ENCODE peak calls at places on chromosome 17, in four cellular contexts. X, I, U and Y are unnamed samples.

GRCh38 chr17:42564815-42565522 is 1.9 kb upstream of the MLX start:
- DNase-seq in X (no peak), I (peak; percentile 85), U (no peak), Y (peak; percentile 69)

GRCh38 chr17:47694818-47695663 is 1.1 kb downstream of the TBKBP1 start:
- DNase-seq in X (peak; percentile 76), I (no peak), U (no peak), Y (peak; percentile 90)

GRCh38 chr17:50201226-50201854 is at the start of gene COL1A1:
- DNase-seq in X (peak; percentile 83), I (no peak), U (no peak), Y (peak; percentile 95)

GRCh38 chr17:59869941-59870218 is 22.9 kb downstream of the TUBD1 start:
- DNase-seq in X (no peak), I (no peak), U (no peak), Y (no peak)

GRCh38 chr17:65985571-65985970 is 206.4 kb downstream of the CEP112 start:
- DNase-seq in X (no peak), I (no peak), U (no peak), Y (no peak)

GRCh38 chr17:70190959-70191805 is 21.9 kb downstream of the KCNJ2 start:
- DNase-seq in X (no peak), I (no peak), U (no peak), Y (no peak)

GRCh38 chr17:68592004-68592403 is 9.2 kb downstream of the FAM20A start:
- DNase-seq in X (no peak), I (no peak), U (no peak), Y (no peak)

GRCh38 chr17:17971431-17972125 is 622 bp downstream of the TOM1L2 start:
- DNase-seq in X (peak; percentile 63), I (no peak), U (no peak), Y (peak; percentile 91)

GRCh38 chr17:36117505-36118382 is 14.1 kb downstream of the CCL4 start:
- DNase-seq in X (no peak), I (no peak), U (no peak), Y (no peak)

GRCh38 chr17:57002904-57003303 is 25.0 kb downstream of the SCPEP1 start:
- DNase-seq in X (no peak), I (no peak), U (no peak), Y (no peak)

GRCh38 chr17:57853695-57854094 is 3.9 kb upstream of the MRPS23 start:
- DNase-seq in X (no peak), I (no peak), U (no peak), Y (peak; percentile 82)

GRCh38 chr17:40819528-40820125 is 2.8 kb downstream of the KRT10 start:
- DNase-seq in X (no peak), I (peak; percentile 28), U (no peak), Y (no peak)

GRCh38 chr17:4167786-4168185 is 24.8 kb downstream of the CYB5D2 start:
- DNase-seq in X (no peak), I (no peak), U (no peak), Y (no peak)

GRCh38 chr17:49694847-49695697 is 12.7 kb downstream of the SLC35B1 start:
- DNase-seq in X (no peak), I (peak; percentile 30), U (no peak), Y (no peak)

GRCh38 chr17:19238167-19238505 is 970 bp downstream of the EPN2 start:
- DNase-seq in X (no peak), I (no peak), U (no peak), Y (peak; percentile 82)

GRCh38 chr17:19897108-19897854 is 29.5 kb upstream of the ULK2 start:
- DNase-seq in X (no peak), I (no peak), U (no peak), Y (no peak)

GRCh38 chr17:48624544-48625501 is 1.3 kb downstream of the HOXB9 start:
- DNase-seq in X (no peak), I (no peak), U (no peak), Y (peak; percentile 81)

GRCh38 chr17:82889496-82890338 is 49.9 kb upstream of the ZNF750 start:
- DNase-seq in X (no peak), I (peak; percentile 92), U (no peak), Y (peak; percentile 67)

GRCh38 chr17:77726549-77726957 is 231.9 kb upstream of the TNRC6C start:
- DNase-seq in X (peak; percentile 56), I (no peak), U (no peak), Y (no peak)

GRCh38 chr17:41196068-41196467 is 6.4 kb downstream of the KRTAP9-1 start:
- DNase-seq in X (no peak), I (no peak), U (no peak), Y (no peak)

GRCh38 chr17:64500923-64501765 is 4.3 kb upstream of the POLG2 start:
- DNase-seq in X (no peak), I (no peak), U (no peak), Y (no peak)

GRCh38 chr17:81701288-81702071 is 1.7 kb upstream of the MRPL12 start:
- DNase-seq in X (no peak), I (no peak), U (no peak), Y (no peak)

GRCh38 chr17:77527836-77528505 is 387.2 kb downstream of the SEC14L1 start:
- DNase-seq in X (no peak), I (no peak), U (no peak), Y (no peak)

GRCh38 chr17:4594406-4595349 is 10.3 kb downstream of the SMTNL2 start:
- DNase-seq in X (no peak), I (no peak), U (no peak), Y (peak; percentile 57)

GRCh38 chr17:4738136-4739121 is 1.2 kb upstream of the ZMYND15 start:
- DNase-seq in X (no peak), I (no peak), U (no peak), Y (peak; percentile 68)

GRCh38 chr17:39016193-39017153 is 49.3 kb upstream of the FBXO47 start:
- DNase-seq in X (no peak), I (no peak), U (no peak), Y (no peak)

GRCh38 chr17:44384823-44385286 is 4.6 kb downstream of the ITGA2B start:
- DNase-seq in X (no peak), I (no peak), U (no peak), Y (peak; percentile 71)

GRCh38 chr17:44383861-44384260 is 5.6 kb downstream of the ITGA2B start:
- DNase-seq in X (no peak), I (no peak), U (no peak), Y (peak; percentile 51)

GRCh38 chr17:44383363-44383762 is 6.1 kb downstream of the ITGA2B start:
- DNase-seq in X (no peak), I (no peak), U (no peak), Y (peak; percentile 67)

GRCh38 chr17:44385287-44386181 is 3.9 kb downstream of the ITGA2B start:
- DNase-seq in X (peak; percentile 75), I (peak; percentile 65), U (peak; percentile 13), Y (peak; percentile 94)

DNA sequence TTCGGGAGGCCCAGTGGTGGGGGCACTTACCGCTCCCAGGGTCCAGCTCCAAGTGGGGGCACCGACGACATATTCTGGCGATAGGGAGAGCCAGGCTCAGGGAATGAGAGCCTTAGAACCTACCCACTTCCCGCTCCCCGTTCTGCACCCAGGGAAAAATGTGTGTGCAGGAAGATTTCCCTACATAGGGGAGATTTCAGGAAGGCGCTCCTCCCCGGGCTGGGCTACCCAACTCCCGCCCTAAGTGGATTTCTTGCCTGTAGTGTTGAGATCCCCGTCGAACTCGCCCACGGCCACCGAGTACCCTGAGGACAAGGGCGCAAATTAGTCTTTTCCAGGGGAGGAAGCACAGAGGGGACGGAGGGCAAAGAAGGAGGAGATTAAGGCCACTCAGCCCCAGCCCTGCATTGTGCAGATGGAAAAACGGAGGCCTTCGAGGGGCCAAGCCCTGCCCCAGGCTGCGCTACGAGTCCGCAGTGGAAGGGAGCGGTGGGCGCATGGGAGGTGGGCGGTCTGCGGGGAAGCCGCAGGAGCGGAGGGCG is 5.1 kb downstream of the ITGA2B start:
- DNase-seq in X (no peak), I (no peak), U (no peak), Y (peak; percentile 60)
- H3K4me3 ChIP-seq in X (no peak overlapping the region), I (peak overlapping the region; percentile 83), U (no peak overlapping the region), Y (no peak overlapping the region)

GRCh38 chr17:75811174-75811573 is 26.6 kb downstream of the UNK start:
- DNase-seq in X (no peak), I (no peak), U (no peak), Y (no peak)

GRCh38 chr17:75808905-75809621 is 24.5 kb downstream of the UNK start:
- DNase-seq in X (peak; percentile 87), I (no peak), U (no peak), Y (no peak)

GRCh38 chr17:75809631-75810111 is 25.1 kb downstream of the UNK start:
- DNase-seq in X (no peak), I (no peak), U (no peak), Y (no peak)

GRCh38 chr17:75808549-75808904 is 23.9 kb downstream of the UNK start:
- DNase-seq in X (no peak), I (no peak), U (no peak), Y (no peak)

DNA sequence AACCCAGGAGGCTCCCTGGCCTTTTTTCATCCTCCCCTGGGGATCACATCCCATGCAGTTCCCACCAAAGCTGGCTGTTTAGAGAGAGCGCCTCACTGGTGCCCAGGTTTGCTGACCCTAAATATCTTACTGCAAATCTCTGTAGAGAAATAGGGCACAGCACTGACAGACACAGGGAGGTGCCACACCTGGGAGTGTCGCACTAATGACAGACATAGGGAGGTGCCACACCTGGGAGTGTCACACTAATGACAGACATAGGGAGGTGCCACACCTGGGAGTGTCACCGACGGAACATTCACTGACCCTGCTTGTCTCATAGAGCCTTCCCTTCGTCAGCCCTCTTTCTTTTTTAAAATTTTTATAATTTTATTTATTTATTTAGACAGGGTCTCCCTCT is 25.6 kb downstream of the UNK start:
- DNase-seq in X (no peak), I (no peak), U (no peak), Y (no peak)
- H3K4me3 ChIP-seq in X (no peak overlapping the region), I (no peak overlapping the region), U (no peak overlapping the region), Y (no peak overlapping the region)

GRCh38 chr17:61461586-61461966 is 9.4 kb downstream of the TBX4 start:
- DNase-seq in X (no peak), I (peak; percentile 70), U (no peak), Y (no peak)
- H3K4me3 ChIP-seq in X (no peak overlapping the region), I (peak overlapping the region; percentile 62), U (no peak overlapping the region), Y (no peak overlapping the region)

GRCh38 chr17:27792095-27792494 is 8.2 kb downstream of the NOS2 start:
- DNase-seq in X (no peak), I (no peak), U (no peak), Y (no peak)

GRCh38 chr17:27788919-27789318 is 11.4 kb downstream of the NOS2 start:
- DNase-seq in X (no peak), I (no peak), U (no peak), Y (no peak)

GRCh38 chr17:27797390-27798091 is 2.8 kb downstream of the NOS2 start:
- DNase-seq in X (no peak), I (peak; percentile 70), U (no peak), Y (no peak)

GRCh38 chr17:27793906-27794380 is 6.4 kb downstream of the NOS2 start:
- DNase-seq in X (no peak), I (no peak), U (no peak), Y (no peak)

DNA sequence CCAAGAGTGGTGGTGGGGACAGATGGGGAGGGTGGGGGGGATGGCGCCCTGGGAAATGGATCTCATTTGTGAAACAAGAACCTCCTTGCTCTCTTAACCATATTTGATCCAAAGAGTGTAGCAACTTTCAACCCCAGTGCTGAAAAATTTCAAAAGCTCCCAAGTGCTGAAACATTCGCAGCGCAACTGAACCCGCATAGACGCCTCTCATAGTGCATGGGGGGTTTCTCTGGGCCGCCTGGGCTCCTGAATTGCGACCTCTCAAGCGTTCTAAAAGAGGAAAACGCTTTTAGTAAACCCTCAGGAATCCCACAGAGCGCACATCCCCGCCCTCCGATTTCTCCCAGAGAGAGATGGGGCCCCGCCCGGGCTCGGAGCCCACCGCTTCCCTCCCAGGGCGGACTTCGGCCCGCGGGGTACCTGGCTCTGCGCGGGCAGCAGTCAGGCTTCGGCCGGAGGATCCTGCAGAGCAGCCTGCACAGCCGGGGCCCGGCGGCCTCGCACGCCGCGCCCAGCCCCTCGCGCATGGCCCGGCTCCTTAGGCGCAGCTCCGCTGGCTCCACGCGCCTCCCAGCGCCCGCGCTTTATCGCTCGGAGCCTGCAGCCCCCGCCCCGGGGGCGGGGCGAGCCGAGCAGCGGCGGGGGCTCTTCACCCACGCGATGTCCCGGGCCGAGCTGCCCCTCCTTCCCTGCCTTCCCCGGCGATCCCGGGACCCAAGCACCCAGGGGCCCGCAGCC is 7.0 kb downstream of the NOS2 start:
- DNase-seq in X (no peak), I (no peak), U (no peak), Y (no peak)
- H3K4me3 ChIP-seq in X (peak overlapping the region; percentile 11), I (peak overlapping the region; percentile 16), U (peak overlapping the region; percentile 19), Y (peak overlapping the region; percentile 37)